ENCODE peak calls at places on chromosomes 16 and 17, in seven cellular contexts. H, Z, M, G, W, E and C are unnamed samples.

GRCh38 chr16:67486805-67487204 is 3.5 kb upstream of the AGRP start:
- DNase-seq in H (no peak), Z (no peak), M (no peak), G (no peak), W (no peak), E (no peak), C (no peak)

GRCh38 chr16:22977294-22977697 is 163.3 kb downstream of the HS3ST2 start:
- DNase-seq in H (no peak), Z (peak; percentile 72), M (no peak), G (no peak), W (peak; percentile 6), E (peak; percentile 23), C (peak; percentile 1)

GRCh38 chr17:65850486-65850885 is 289.0 kb upstream of the AXIN2 start:
- DNase-seq in H (peak; percentile 10), Z (no peak), M (peak; percentile 29), G (no peak), W (peak; percentile 84), E (peak; percentile 8), C (no peak)

GRCh38 chr17:76452646-76453430 is at the start of gene UBE2O:
- DNase-seq in H (peak; percentile 78), Z (peak; percentile 99), M (peak; percentile 80), G (peak; percentile 87), W (peak; percentile 79), E (peak; percentile 86), C (peak; percentile 82)

GRCh38 chr17:410674-411401 is 58.2 kb upstream of the RPH3AL start:
- DNase-seq in H (peak; percentile 8), Z (peak; percentile 70), M (peak; percentile 12), G (no peak), W (peak; percentile 36), E (no peak), C (peak; percentile 11)

GRCh38 chr16:48647794-48648193 is 37.8 kb upstream of the N4BP1 start:
- DNase-seq in H (no peak), Z (no peak), M (no peak), G (no peak), W (no peak), E (no peak), C (no peak)

GRCh38 chr17:63682441-63682840 is 17.5 kb downstream of the LIMD2 start:
- DNase-seq in H (no peak), Z (no peak), M (no peak), G (no peak), W (no peak), E (no peak), C (no peak)

GRCh38 chr16:2016407-2016922 is 3.1 kb upstream of the NPW start:
- DNase-seq in H (no peak), Z (no peak), M (no peak), G (no peak), W (no peak), E (no peak), C (no peak)

GRCh38 chr16:22659933-22660332 is 149.2 kb downstream of the NPIPB5 start:
- DNase-seq in H (no peak), Z (no peak), M (no peak), G (no peak), W (peak; percentile 17), E (no peak), C (peak; percentile 27)

GRCh38 chr17:19017804-19018599 is 13.4 kb upstream of the FAM83G start:
- DNase-seq in H (no peak), Z (no peak), M (no peak), G (no peak), W (no peak), E (no peak), C (no peak)

GRCh38 chr16:89119661-89120141 is 26.0 kb downstream of the ACSF3 start:
- DNase-seq in H (no peak), Z (no peak), M (no peak), G (no peak), W (no peak), E (no peak), C (no peak)

GRCh38 chr16:56048425-56049100 is 142.7 kb upstream of the GNAO1 start:
- DNase-seq in H (no peak), Z (no peak), M (no peak), G (no peak), W (no peak), E (no peak), C (no peak)

GRCh38 chr16:2224183-2224486 is 744 bp downstream of the E4F1 start:
- DNase-seq in H (no peak), Z (no peak), M (peak; percentile 42), G (no peak), W (peak; percentile 49), E (no peak), C (no peak)

GRCh38 chr17:80706454-80706853 is 161.8 kb downstream of the RPTOR start:
- DNase-seq in H (no peak), Z (peak; percentile 63), M (no peak), G (no peak), W (no peak), E (no peak), C (no peak)

GRCh38 chr16:27770271-27771196 is 220.6 kb downstream of the KATNIP start:
- DNase-seq in H (no peak), Z (no peak), M (no peak), G (no peak), W (no peak), E (no peak), C (no peak)

GRCh38 chr16:649646-650045 is 481 bp downstream of the WDR90 start:
- DNase-seq in H (no peak), Z (no peak), M (no peak), G (no peak), W (no peak), E (no peak), C (no peak)

GRCh38 chr17:42182927-42183734 is 2.1 kb downstream of the HCRT start:
- DNase-seq in H (peak; percentile 12), Z (no peak), M (peak; percentile 60), G (no peak), W (peak; percentile 6), E (no peak), C (peak; percentile 38)

GRCh38 chr17:42183741-42184711 is 1.2 kb downstream of the HCRT start:
- DNase-seq in H (peak; percentile 61), Z (peak; percentile 89), M (peak; percentile 63), G (peak; percentile 76), W (peak; percentile 53), E (peak; percentile 26), C (peak; percentile 63)

GRCh38 chr17:42185497-42185860 is 227 bp upstream of the HCRT start:
- DNase-seq in H (no peak), Z (no peak), M (no peak), G (no peak), W (no peak), E (no peak), C (no peak)

GRCh38 chr17:42187833-42188232 is 2.6 kb upstream of the HCRT start:
- DNase-seq in H (no peak), Z (no peak), M (no peak), G (no peak), W (no peak), E (no peak), C (no peak)

GRCh38 chr17:42184717-42185496 is at the start of gene HCRT:
- DNase-seq in H (no peak), Z (no peak), M (no peak), G (no peak), W (no peak), E (no peak), C (no peak)
- H3K4me3 ChIP-seq in H (peak within 1 kb of the TSS; percentile 18), Z (peak within 1 kb of the TSS; percentile 84), M (peak within 1 kb of the TSS; percentile 10), G (no peak within 1 kb of the TSS), W (peak within 1 kb of the TSS; percentile 31), E (no peak within 1 kb of the TSS), C (peak within 1 kb of the TSS; percentile 25)

DNA sequence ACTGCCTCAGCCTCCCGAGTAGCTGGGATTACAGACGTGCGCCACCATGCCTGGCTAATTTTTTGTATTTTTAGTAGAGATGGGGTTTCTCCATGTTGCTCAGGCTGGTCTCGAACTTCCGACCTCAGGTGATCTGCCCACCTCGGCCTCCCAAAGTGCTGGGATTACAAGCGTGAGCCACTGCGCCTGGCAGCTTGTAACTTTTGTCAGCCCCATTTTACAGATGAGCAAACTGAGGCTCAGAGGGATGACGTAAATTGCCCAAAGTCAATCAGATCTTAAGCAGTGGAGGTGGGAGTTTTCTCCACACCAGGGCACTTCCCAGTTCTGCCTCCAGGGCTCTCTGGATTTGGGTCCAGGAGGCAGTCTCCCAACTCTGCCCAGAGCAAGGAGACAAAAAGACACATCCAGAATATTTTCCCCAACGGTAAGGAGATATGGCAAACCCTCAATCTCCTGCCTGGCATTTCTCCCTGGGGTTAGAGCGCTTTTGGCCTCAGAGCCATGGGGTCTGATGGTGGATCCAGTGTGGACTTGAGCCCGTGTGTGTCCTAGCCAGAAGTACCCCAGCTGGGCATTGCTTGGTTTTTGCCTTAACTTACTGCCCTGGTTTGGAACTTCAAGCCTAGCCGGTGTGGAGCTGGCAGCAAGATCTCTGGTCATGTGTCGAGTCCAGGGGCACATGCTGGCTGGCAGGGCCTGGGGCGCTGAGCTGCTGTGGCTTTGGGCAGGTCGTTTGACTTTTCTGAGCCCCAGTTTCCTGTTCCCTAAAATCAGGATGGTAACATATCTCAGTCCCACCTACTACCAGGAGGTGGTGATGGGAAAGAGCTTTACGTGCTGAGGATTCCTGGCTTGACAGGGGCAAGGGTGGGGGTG is 3.4 kb downstream of the ADAM11 start:
- DNase-seq in H (no peak), Z (no peak), M (no peak), G (no peak), W (no peak), E (no peak), C (no peak)
- TF ChIP-seq CTCF in H (no peak), Z (no peak), M (no peak), G (no peak), W (peak; percentile 8), E (no peak), C (no peak)

DNA sequence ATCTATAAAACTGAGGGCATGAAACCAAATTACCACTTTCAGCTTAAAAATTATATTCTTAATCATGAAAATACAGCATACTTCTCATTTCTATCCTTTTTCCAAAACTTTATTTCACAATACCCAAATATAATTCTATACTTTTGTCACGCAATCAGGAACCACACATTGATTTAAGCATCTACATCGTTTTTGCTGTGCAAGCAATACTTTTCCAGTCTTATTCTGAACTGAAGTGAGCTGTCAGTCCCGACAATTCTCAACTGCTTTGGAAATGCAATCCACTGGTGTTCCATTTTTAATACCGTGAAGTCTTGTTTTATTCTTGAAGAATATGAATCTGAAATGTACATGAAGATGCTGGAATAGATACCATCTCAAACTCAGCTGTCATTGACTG is 60.1 kb upstream of the NOL11 start:
- DNase-seq in H (no peak), Z (no peak), M (no peak), G (no peak), W (no peak), E (no peak), C (no peak)
- H3K4me3 ChIP-seq in H (no peak overlapping the region), Z (no peak overlapping the region), M (no peak overlapping the region), G (no peak overlapping the region), W (no peak overlapping the region), E (no peak overlapping the region), C (no peak overlapping the region)

DNA sequence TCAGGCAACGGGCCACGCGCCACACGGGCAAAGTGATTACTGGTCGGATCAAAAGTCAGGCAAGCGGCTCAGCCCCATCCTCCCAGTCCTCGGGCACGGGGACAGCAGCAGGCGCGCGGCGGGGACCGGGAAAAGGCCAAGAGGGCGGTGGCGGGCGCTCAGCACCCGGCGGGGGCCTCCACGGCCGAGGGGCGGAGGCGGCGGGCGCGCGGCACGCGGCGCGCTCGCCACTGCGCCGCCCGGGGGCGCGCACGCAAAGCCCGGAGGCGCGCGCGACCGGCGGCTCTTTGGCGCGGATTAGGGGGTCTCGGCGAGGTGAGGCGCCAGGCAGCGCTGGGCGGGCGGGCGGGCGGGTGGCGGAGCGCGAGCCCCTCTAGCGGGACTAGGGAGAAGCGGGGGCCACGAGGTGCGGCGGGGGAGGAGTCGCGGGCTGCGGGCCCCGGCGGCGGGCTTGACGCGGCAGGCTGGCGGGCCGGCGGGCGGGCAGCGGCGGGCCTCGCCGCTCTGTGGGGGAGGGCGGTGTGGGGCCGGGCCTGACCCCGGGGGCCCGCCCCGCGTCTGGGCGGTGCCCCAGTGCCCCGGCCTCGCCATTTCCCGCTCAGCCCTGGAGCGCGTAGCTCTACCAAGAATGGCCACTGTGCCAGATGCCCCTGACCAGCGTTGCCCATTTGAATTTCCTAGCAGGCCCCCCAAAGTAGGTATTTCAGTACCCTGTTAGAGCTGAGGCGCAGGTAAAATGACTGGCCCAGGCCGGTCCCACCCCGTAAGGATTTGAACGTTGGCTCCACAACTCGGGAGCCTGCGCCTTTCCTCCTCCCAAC is at the start of the genes ACACA and TADA2A:
- DNase-seq in H (peak; percentile 76), Z (peak; percentile 87), M (peak; percentile 63), G (peak; percentile 82), W (peak; percentile 73), E (peak; percentile 60), C (peak; percentile 76)
- TF ChIP-seq CTCF in H (no peak), Z (no peak), M (no peak), G (peak; percentile 44), W (no peak), E (no peak), C (no peak)